ENCODE peak calls at places on chromosomes 11 and 22, in nine cellular contexts. N, P, U, J, G, O, V, H and L are unnamed samples.

GRCh38 chr22:42560781-42561180 is 7.0 kb downstream of the SERHL2 start:
- DNase-seq in N (no peak), P (no peak), U (no peak), J (no peak), G (no peak), O (no peak), V (peak; percentile 64), H (peak; percentile 48), L (no peak)

GRCh38 chr11:131246589-131247164 is 123.7 kb upstream of the NTM start:
- DNase-seq in N (no peak), P (no peak), U (no peak), J (no peak), G (no peak), O (peak; percentile 64), V (peak; percentile 1), H (no peak), L (no peak)

GRCh38 chr11:133019545-133019944 is 512.8 kb downstream of the OPCML start:
- DNase-seq in N (no peak), P (no peak), U (no peak), J (no peak), G (no peak), O (no peak), V (no peak), H (no peak), L (no peak)

GRCh38 chr11:121929581-121929980 is 186.4 kb downstream of the BLID start:
- DNase-seq in N (no peak), P (peak; percentile 63), U (no peak), J (no peak), G (no peak), O (no peak), V (no peak), H (peak; percentile 25), L (peak; percentile 82)

GRCh38 chr11:1460396-1460795 is 26.2 kb downstream of the MOB2 start:
- DNase-seq in N (no peak), P (no peak), U (no peak), J (no peak), G (no peak), O (peak; percentile 52), V (no peak), H (no peak), L (peak; percentile 86)

GRCh38 chr22:37166675-37167066 is 17.0 kb upstream of the IL2RB start:
- DNase-seq in N (peak; percentile 52), P (peak; percentile 82), U (peak; percentile 83), J (peak; percentile 48), G (peak; percentile 40), O (peak; percentile 94), V (peak; percentile 70), H (peak; percentile 93), L (peak; percentile 61)

GRCh38 chr11:72828692-72829101 is 14.5 kb downstream of the ATG16L2 start:
- DNase-seq in N (no peak), P (no peak), U (no peak), J (no peak), G (no peak), O (no peak), V (no peak), H (no peak), L (no peak)

GRCh38 chr11:120032766-120033390 is 105.0 kb downstream of the TRIM29 start:
- DNase-seq in N (no peak), P (no peak), U (no peak), J (no peak), G (no peak), O (no peak), V (no peak), H (no peak), L (no peak)

GRCh38 chr11:1060885-1061616 is 13.6 kb upstream of the MUC2 start:
- DNase-seq in N (no peak), P (peak; percentile 36), U (no peak), J (no peak), G (peak; percentile 69), O (peak; percentile 87), V (no peak), H (no peak), L (peak; percentile 82)